ENCODE peak calls at places on chromosomes 3 and 15, in four cellular contexts. Y, K, C and P are unnamed samples.

GRCh38 chr15:92614791-92615785 is 40.5 kb downstream of the FAM174B start:
- DNase-seq in Y (no peak), K (no peak), C (no peak), P (no peak)

GRCh38 chr15:88179562-88179961 is 77.0 kb downstream of the NTRK3 start:
- DNase-seq in Y (no peak), K (no peak), C (no peak), P (no peak)

GRCh38 chr3:54578417-54578816 is 349.4 kb downstream of the LRTM1 start:
- DNase-seq in Y (peak; percentile 42), K (no peak), C (no peak), P (no peak)

GRCh38 chr3:122674339-122674738 is 6.3 kb upstream of the PARP14 start:
- DNase-seq in Y (no peak), K (no peak), C (no peak), P (no peak)

GRCh38 chr3:41175365-41175764 is 23.9 kb upstream of the CTNNB1 start:
- DNase-seq in Y (no peak), K (no peak), C (no peak), P (no peak)

GRCh38 chr3:177929310-177929709 is 606.9 kb upstream of the KCNMB2 start:
- DNase-seq in Y (no peak), K (no peak), C (no peak), P (no peak)

GRCh38 chr15:74730619-74731316 is 5.4 kb upstream of the CYP1A1 start:
- DNase-seq in Y (no peak), K (no peak), C (no peak), P (no peak)

GRCh38 chr3:113751145-113751544 is 4.3 kb downstream of the ATP6V1A start:
- DNase-seq in Y (no peak), K (no peak), C (no peak), P (no peak)

GRCh38 chr3:195197764-195198423 is 73.1 kb downstream of the XXYLT1 start:
- DNase-seq in Y (peak; percentile 61), K (no peak), C (no peak), P (peak; percentile 93)

GRCh38 chr15:29962404-29962803 is 120.4 kb upstream of the GOLGA8J start:
- DNase-seq in Y (no peak), K (no peak), C (no peak), P (no peak)

GRCh38 chr15:25688166-25688565 is 175.0 kb downstream of the ATP10A start:
- DNase-seq in Y (no peak), K (no peak), C (no peak), P (no peak)